ENCODE peak calls at places on chromosomes 2 and 18, in ten cellular contexts. One of them, this sample, is unnamed.
A peak's percentile ranks its signal among the peaks of the same experiment; 100 is the strongest.

GRCh38 chr2:216694826-216695217 is 527 bp downstream of the IGFBP5 start:
- DNase-seq in ascending aorta: no peak
- DNase-seq in breast epithelium: no peak
- DNase-seq in astrocyte of the cerebellum: no peak
- DNase-seq in cardiac muscle cell: peak; percentile 20
- DNase-seq in foreskin fibroblast: no peak
- DNase-seq in IMR-90: no peak
- DNase-seq in fibroblast of pulmonary artery: no peak
- DNase-seq in AG04449: no peak
- DNase-seq in GM12878: no peak
- DNase-seq in this sample: no peak

GRCh38 chr2:10036095-10036879 is 7.1 kb upstream of the KLF11 start:
- DNase-seq in ascending aorta: peak; percentile 77
- DNase-seq in breast epithelium: no peak
- DNase-seq in astrocyte of the cerebellum: peak; percentile 19
- DNase-seq in cardiac muscle cell: no peak
- DNase-seq in foreskin fibroblast: peak; percentile 78
- DNase-seq in IMR-90: peak; percentile 63
- DNase-seq in fibroblast of pulmonary artery: peak; percentile 74
- DNase-seq in AG04449: peak; percentile 31
- DNase-seq in GM12878: no peak
- DNase-seq in this sample: peak; percentile 59

GRCh38 chr2:133324150-133324561 is 244.1 kb downstream of the NCKAP5 start:
- DNase-seq in ascending aorta: no peak
- DNase-seq in breast epithelium: no peak
- DNase-seq in astrocyte of the cerebellum: peak; percentile 20
- DNase-seq in cardiac muscle cell: no peak
- DNase-seq in foreskin fibroblast: peak; percentile 66
- DNase-seq in IMR-90: peak; percentile 93
- DNase-seq in fibroblast of pulmonary artery: peak; percentile 52
- DNase-seq in AG04449: peak; percentile 95
- DNase-seq in GM12878: no peak
- DNase-seq in this sample: peak; percentile 78

GRCh38 chr2:85851253-85851955 is 37.4 kb downstream of the ST3GAL5 start:
- DNase-seq in ascending aorta: no peak
- DNase-seq in breast epithelium: no peak
- DNase-seq in astrocyte of the cerebellum: no peak
- DNase-seq in cardiac muscle cell: no peak
- DNase-seq in foreskin fibroblast: peak; percentile 63
- DNase-seq in IMR-90: no peak
- DNase-seq in fibroblast of pulmonary artery: no peak
- DNase-seq in AG04449: no peak
- DNase-seq in GM12878: no peak
- DNase-seq in this sample: no peak

GRCh38 chr2:29273004-29273703 is 157.9 kb downstream of the CLIP4 start:
- DNase-seq in ascending aorta: no peak
- DNase-seq in breast epithelium: no peak
- DNase-seq in astrocyte of the cerebellum: no peak
- DNase-seq in cardiac muscle cell: no peak
- DNase-seq in foreskin fibroblast: no peak
- DNase-seq in IMR-90: no peak
- DNase-seq in fibroblast of pulmonary artery: no peak
- DNase-seq in AG04449: no peak
- DNase-seq in GM12878: no peak
- DNase-seq in this sample: no peak

GRCh38 chr18:23537274-23537673 is 34.0 kb downstream of the RMC1 start:
- DNase-seq in ascending aorta: no peak
- DNase-seq in breast epithelium: no peak
- DNase-seq in astrocyte of the cerebellum: no peak
- DNase-seq in cardiac muscle cell: no peak
- DNase-seq in foreskin fibroblast: no peak
- DNase-seq in IMR-90: no peak
- DNase-seq in fibroblast of pulmonary artery: no peak
- DNase-seq in AG04449: no peak
- DNase-seq in GM12878: no peak
- DNase-seq in this sample: no peak

GRCh38 chr2:240207661-240208060 is 67.2 kb upstream of the OTOS start:
- DNase-seq in ascending aorta: no peak
- DNase-seq in breast epithelium: no peak
- DNase-seq in astrocyte of the cerebellum: no peak
- DNase-seq in cardiac muscle cell: no peak
- DNase-seq in foreskin fibroblast: no peak
- DNase-seq in IMR-90: no peak
- DNase-seq in fibroblast of pulmonary artery: no peak
- DNase-seq in AG04449: no peak
- DNase-seq in GM12878: no peak
- DNase-seq in this sample: no peak

GRCh38 chr2:210598219-210598618 is 41.8 kb downstream of the CPS1 start:
- DNase-seq in ascending aorta: no peak
- DNase-seq in breast epithelium: no peak
- DNase-seq in astrocyte of the cerebellum: no peak
- DNase-seq in cardiac muscle cell: no peak
- DNase-seq in foreskin fibroblast: no peak
- DNase-seq in IMR-90: no peak
- DNase-seq in fibroblast of pulmonary artery: no peak
- DNase-seq in AG04449: no peak
- DNase-seq in GM12878: no peak
- DNase-seq in this sample: no peak

GRCh38 chr18:50559750-50560680 is at the start of gene MAPK4:
- DNase-seq in ascending aorta: no peak
- DNase-seq in breast epithelium: no peak
- DNase-seq in astrocyte of the cerebellum: no peak
- DNase-seq in cardiac muscle cell: peak; percentile 76
- DNase-seq in foreskin fibroblast: peak; percentile 56
- DNase-seq in IMR-90: no peak
- DNase-seq in fibroblast of pulmonary artery: peak; percentile 20
- DNase-seq in AG04449: no peak
- DNase-seq in GM12878: no peak
- DNase-seq in this sample: peak; percentile 1

GRCh38 chr2:205148756-205149155 is 533.5 kb upstream of the NRP2 start:
- DNase-seq in ascending aorta: no peak
- DNase-seq in breast epithelium: no peak
- DNase-seq in astrocyte of the cerebellum: no peak
- DNase-seq in cardiac muscle cell: no peak
- DNase-seq in foreskin fibroblast: no peak
- DNase-seq in IMR-90: no peak
- DNase-seq in fibroblast of pulmonary artery: no peak
- DNase-seq in AG04449: peak; percentile 4
- DNase-seq in GM12878: no peak
- DNase-seq in this sample: no peak

GRCh38 chr2:110653861-110654260 is 24.0 kb downstream of the BUB1 start:
- DNase-seq in ascending aorta: no peak
- DNase-seq in breast epithelium: no peak
- DNase-seq in astrocyte of the cerebellum: no peak
- DNase-seq in cardiac muscle cell: no peak
- DNase-seq in foreskin fibroblast: no peak
- DNase-seq in IMR-90: no peak
- DNase-seq in fibroblast of pulmonary artery: no peak
- DNase-seq in AG04449: no peak
- DNase-seq in GM12878: no peak
- DNase-seq in this sample: no peak

GRCh38 chr2:176001281-176001902 is 675 bp downstream of the LNPK start:
- DNase-seq in ascending aorta: no peak
- DNase-seq in breast epithelium: no peak
- DNase-seq in astrocyte of the cerebellum: no peak
- DNase-seq in cardiac muscle cell: peak; percentile 63
- DNase-seq in foreskin fibroblast: peak; percentile 65
- DNase-seq in IMR-90: peak; percentile 45
- DNase-seq in fibroblast of pulmonary artery: peak; percentile 50
- DNase-seq in AG04449: no peak
- DNase-seq in GM12878: peak; percentile 27
- DNase-seq in this sample: peak; percentile 58

DNA sequence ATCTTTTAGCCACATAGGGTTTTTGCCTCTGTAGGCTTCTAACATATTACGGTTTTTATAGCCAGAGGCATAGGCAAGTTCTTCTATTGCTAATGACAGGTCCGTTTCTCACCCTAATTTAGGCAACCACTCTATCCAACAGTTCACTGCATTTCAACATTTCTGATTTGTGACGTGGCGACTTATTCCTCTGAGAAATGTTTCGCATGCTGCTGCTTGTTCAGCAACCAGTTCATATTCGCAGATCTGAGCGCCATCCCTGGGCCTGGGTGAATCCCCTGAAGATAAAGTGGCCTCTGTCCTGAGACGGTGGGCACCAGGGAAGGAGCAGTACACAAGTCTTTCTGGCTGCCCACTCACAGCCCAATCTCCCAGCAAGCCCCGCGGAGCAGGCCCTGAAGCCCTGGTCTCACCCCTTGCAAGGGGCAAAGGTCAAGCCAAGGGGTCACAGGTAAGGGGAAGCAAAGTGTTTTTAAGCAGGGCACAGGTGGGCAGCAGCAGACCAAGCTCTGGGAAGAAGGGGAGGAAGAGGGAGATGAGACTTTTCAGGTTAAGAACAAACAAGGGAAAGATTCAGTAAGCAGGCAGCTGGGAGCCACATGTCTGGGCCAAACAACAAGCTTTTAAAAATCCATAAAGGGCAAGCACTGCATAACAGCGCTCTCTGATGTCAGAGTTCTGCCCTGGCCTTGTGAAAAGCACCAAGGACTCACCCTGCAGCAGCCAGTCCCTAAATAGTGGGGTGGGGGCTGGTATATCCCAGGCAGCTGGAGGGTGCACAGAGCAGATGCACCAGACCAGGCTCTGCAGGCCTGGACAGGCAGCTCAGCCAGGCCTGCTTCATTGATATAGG is 10.8 kb upstream of the COX7A2L start:
- DNase-seq in ascending aorta: no peak
- DNase-seq in breast epithelium: no peak
- DNase-seq in astrocyte of the cerebellum: no peak
- DNase-seq in cardiac muscle cell: no peak
- DNase-seq in foreskin fibroblast: peak; percentile 71
- DNase-seq in IMR-90: no peak
- DNase-seq in fibroblast of pulmonary artery: no peak
- DNase-seq in AG04449: no peak
- DNase-seq in GM12878: no peak
- DNase-seq in this sample: no peak
- H3K4me3 ChIP-seq in ascending aorta: no peak overlapping the region
- H3K4me3 ChIP-seq in breast epithelium: no peak overlapping the region
- H3K4me3 ChIP-seq in astrocyte of the cerebellum: no peak overlapping the region
- H3K4me3 ChIP-seq in cardiac muscle cell: no peak overlapping the region
- H3K4me3 ChIP-seq in foreskin fibroblast: no peak overlapping the region
- H3K4me3 ChIP-seq in IMR-90: no peak overlapping the region
- H3K4me3 ChIP-seq in fibroblast of pulmonary artery: no peak overlapping the region
- H3K4me3 ChIP-seq in AG04449: no peak overlapping the region
- H3K4me3 ChIP-seq in GM12878: no peak overlapping the region
- H3K4me3 ChIP-seq in this sample: no peak overlapping the region

GRCh38 chr2:232503792-232504323 is 16.2 kb upstream of the ECEL1 start:
- DNase-seq in ascending aorta: no peak
- DNase-seq in breast epithelium: no peak
- DNase-seq in astrocyte of the cerebellum: no peak
- DNase-seq in cardiac muscle cell: no peak
- DNase-seq in foreskin fibroblast: no peak
- DNase-seq in IMR-90: no peak
- DNase-seq in fibroblast of pulmonary artery: no peak
- DNase-seq in AG04449: no peak
- DNase-seq in GM12878: no peak
- DNase-seq in this sample: no peak
- TF ChIP-seq CTCF in ascending aorta: no peak
- TF ChIP-seq CTCF in breast epithelium: no peak
- TF ChIP-seq CTCF in astrocyte of the cerebellum: no peak
- TF ChIP-seq CTCF in cardiac muscle cell: no peak
- TF ChIP-seq CTCF in foreskin fibroblast: no peak
- TF ChIP-seq CTCF in IMR-90: no peak
- TF ChIP-seq CTCF in fibroblast of pulmonary artery: no peak
- TF ChIP-seq CTCF in AG04449: no peak
- TF ChIP-seq CTCF in GM12878: no peak
- TF ChIP-seq CTCF in this sample: no peak

DNA sequence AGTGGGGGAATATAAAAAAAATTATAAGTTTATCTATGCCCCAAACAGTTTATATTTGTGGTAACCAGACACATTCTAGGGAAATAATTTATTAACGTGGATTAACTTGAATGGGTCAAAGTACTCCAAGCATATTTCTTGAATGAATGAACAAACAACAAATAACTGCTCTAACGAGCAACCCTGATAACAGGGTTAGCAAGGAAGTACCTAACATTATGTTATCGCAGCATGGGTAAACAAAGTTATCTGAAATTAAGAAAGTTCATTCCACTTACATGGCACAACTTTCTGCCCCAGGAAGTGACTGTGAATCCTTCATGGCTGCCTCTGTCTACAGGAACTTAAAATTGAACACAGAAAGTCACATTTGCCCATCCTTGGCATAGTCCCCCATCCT is 812.9 kb upstream of the ACVR2A start:
- DNase-seq in ascending aorta: no peak
- DNase-seq in breast epithelium: no peak
- DNase-seq in astrocyte of the cerebellum: no peak
- DNase-seq in cardiac muscle cell: no peak
- DNase-seq in foreskin fibroblast: no peak
- DNase-seq in IMR-90: no peak
- DNase-seq in fibroblast of pulmonary artery: no peak
- DNase-seq in AG04449: no peak
- DNase-seq in GM12878: no peak
- DNase-seq in this sample: no peak
- H3K4me3 ChIP-seq in ascending aorta: no peak overlapping the region
- H3K4me3 ChIP-seq in breast epithelium: no peak overlapping the region
- H3K4me3 ChIP-seq in astrocyte of the cerebellum: no peak overlapping the region
- H3K4me3 ChIP-seq in cardiac muscle cell: no peak overlapping the region
- H3K4me3 ChIP-seq in foreskin fibroblast: no peak overlapping the region
- H3K4me3 ChIP-seq in IMR-90: no peak overlapping the region
- H3K4me3 ChIP-seq in fibroblast of pulmonary artery: no peak overlapping the region
- H3K4me3 ChIP-seq in AG04449: no peak overlapping the region
- H3K4me3 ChIP-seq in GM12878: no peak overlapping the region
- H3K4me3 ChIP-seq in this sample: no peak overlapping the region

GRCh38 chr2:33033524-33034150 is 86.9 kb downstream of the LTBP1 start:
- DNase-seq in ascending aorta: no peak
- DNase-seq in breast epithelium: no peak
- DNase-seq in astrocyte of the cerebellum: peak; percentile 42
- DNase-seq in cardiac muscle cell: peak; percentile 56
- DNase-seq in foreskin fibroblast: peak; percentile 84
- DNase-seq in IMR-90: peak; percentile 66
- DNase-seq in fibroblast of pulmonary artery: peak; percentile 75
- DNase-seq in AG04449: no peak
- DNase-seq in GM12878: no peak
- DNase-seq in this sample: peak; percentile 75
- TF ChIP-seq CTCF in ascending aorta: peak; percentile 72
- TF ChIP-seq CTCF in breast epithelium: peak; percentile 32
- TF ChIP-seq CTCF in astrocyte of the cerebellum: peak; percentile 64
- TF ChIP-seq CTCF in cardiac muscle cell: peak; percentile 62
- TF ChIP-seq CTCF in foreskin fibroblast: peak; percentile 54
- TF ChIP-seq CTCF in IMR-90: peak; percentile 75
- TF ChIP-seq CTCF in fibroblast of pulmonary artery: peak; percentile 64
- TF ChIP-seq CTCF in AG04449: peak; percentile 46
- TF ChIP-seq CTCF in GM12878: peak; percentile 32
- TF ChIP-seq CTCF in this sample: peak; percentile 49

This sample was measured in astrocyte of the spinal cord.